ENCODE peak calls at places on chromosomes 13 and 19, in seven cellular contexts. Z, T, U, O, E, Y and F are unnamed samples.

GRCh38 chr19:53463263-53463662 is 4.3 kb upstream of the ZNF813 start:
- DNase-seq in Z (no peak), E (no peak), U (peak; percentile 70), T (peak; percentile 83), O (no peak), Y (no peak), F (peak; percentile 43)

GRCh38 chr19:6753178-6754031 is 13.8 kb downstream of the SH2D3A start:
- DNase-seq in U (peak; percentile 86), O (peak; percentile 95), E (peak; percentile 82), Z (peak; percentile 90), Y (peak; percentile 70), T (peak; percentile 93), F (peak; percentile 87)

GRCh38 chr13:42807236-42807635 is 25.9 kb downstream of the FAM216B start:
- DNase-seq in Y (no peak), T (no peak), O (no peak), E (no peak), U (no peak), Z (no peak), F (no peak)

GRCh38 chr13:26956532-26957142 is 196.1 kb upstream of the GPR12 start:
- DNase-seq in U (no peak), O (peak; percentile 92), T (no peak), Z (no peak), E (no peak), Y (no peak), F (no peak)

GRCh38 chr13:113862766-113863510 is 938 bp downstream of the GAS6 start:
- DNase-seq in T (peak; percentile 86), Z (peak; percentile 82), U (peak; percentile 47), Y (no peak), O (peak; percentile 60), E (peak; percentile 9), F (peak; percentile 55)

GRCh38 chr19:21202865-21203494 is 61.1 kb downstream of the ZNF431 start:
- DNase-seq in T (no peak), U (peak; percentile 41), Z (no peak), Y (no peak), E (peak; percentile 10), O (no peak), F (no peak)

GRCh38 chr13:23440821-23441608 is 7.5 kb upstream of the SACS start:
- DNase-seq in O (no peak), T (no peak), E (no peak), U (no peak), Y (no peak), Z (no peak), F (peak; percentile 70)

GRCh38 chr13:25876256-25876655 is 175.6 kb downstream of the SHISA2 start:
- DNase-seq in Y (no peak), E (no peak), O (no peak), U (no peak), T (no peak), Z (no peak), F (no peak)

GRCh38 chr13:75587679-75588078 is 38.1 kb downstream of the UCHL3 start:
- DNase-seq in E (no peak), O (no peak), U (no peak), Z (no peak), T (no peak), Y (no peak), F (no peak)

DNA sequence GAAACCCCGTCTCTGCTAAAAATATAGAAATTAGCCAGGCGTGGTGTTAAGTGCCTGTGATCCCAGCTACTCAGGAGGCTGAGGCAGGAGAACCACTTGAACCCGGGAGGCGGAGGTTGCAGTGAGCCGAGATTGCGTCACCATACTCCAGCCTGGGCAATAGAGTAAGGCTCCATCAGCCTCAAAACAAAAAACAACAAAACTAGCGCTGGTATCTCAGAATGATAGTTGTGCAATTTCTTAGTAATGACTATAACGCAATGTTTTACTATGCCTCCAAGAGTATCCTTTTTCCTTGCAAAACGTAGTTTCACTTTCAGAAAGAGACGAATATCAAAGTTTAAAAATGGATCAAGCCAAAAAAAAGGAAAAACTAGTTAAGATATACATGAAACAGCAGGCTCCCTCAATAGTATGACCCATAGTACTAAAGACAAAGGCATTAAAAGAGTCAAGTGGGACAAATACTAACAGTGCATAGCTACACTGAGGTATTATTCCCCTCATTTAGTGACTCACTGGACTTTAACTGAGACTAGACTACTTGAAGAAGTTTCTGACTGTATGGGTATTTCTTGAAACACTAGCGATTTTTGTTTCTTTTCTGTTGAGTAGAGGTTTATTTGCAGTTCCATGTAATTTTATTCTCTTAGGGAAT is 10.5 kb upstream of the ITM2B start:
- DNase-seq in Z (peak; percentile 73), T (no peak), E (no peak), O (peak; percentile 60), U (no peak), Y (peak; percentile 37), F (peak; percentile 67)
- H3K4me3 ChIP-seq in Z (peak overlapping the region; percentile 39), T (peak overlapping the region; percentile 48), E (no peak overlapping the region), O (no peak overlapping the region), U (no peak overlapping the region), Y (peak overlapping the region; percentile 46), F (peak overlapping the region; percentile 52)

DNA sequence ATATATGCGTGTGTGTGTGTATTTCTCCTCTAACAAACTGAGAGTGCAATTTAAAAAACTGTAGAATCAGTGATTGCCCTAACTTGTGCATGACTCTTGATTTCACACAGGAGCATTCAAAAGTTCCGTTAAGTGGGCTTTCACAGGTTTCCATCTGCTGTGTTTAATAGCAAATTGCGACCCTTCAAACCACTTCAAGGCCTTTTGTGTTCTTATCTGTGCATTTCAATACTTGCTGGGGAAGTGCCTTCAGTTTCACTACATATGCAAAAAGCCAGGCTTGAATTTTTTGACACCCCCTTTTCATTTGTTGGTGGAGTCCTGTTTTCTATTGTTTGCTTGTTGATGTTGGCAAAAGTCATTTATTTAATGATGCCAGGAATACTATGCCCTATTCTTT is 158.0 kb downstream of the TM9SF2 start:
- DNase-seq in Z (no peak), Y (no peak), U (no peak), T (no peak), O (no peak), E (peak; percentile 79), F (no peak)
- H3K4me3 ChIP-seq in Z (no peak overlapping the region), Y (no peak overlapping the region), U (no peak overlapping the region), T (no peak overlapping the region), O (no peak overlapping the region), E (no peak overlapping the region), F (no peak overlapping the region)

DNA sequence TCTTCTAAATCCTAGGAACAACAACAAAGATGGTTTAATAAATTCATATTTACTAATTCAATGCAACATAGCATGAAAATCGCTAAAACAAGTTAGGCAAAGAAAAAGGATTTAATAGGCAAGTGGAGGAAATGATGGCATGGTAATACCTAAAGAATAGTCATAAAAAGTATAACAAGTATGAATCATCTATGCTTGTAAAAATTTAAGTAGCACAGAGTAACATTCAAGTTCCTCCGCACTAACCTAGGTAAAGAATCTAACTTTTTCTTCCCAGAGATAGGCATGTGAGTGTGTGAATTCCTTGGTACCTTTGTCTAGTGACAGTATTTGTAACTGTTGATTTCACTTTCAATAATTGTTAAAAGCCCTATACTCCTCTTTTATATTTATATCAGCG is 42.6 kb downstream of the RCBTB2 start:
- DNase-seq in O (no peak), Z (no peak), Y (no peak), T (no peak), U (no peak), E (no peak), F (no peak)
- H3K4me3 ChIP-seq in O (no peak overlapping the region), Z (no peak overlapping the region), Y (no peak overlapping the region), T (no peak overlapping the region), U (no peak overlapping the region), E (no peak overlapping the region), F (no peak overlapping the region)

DNA sequence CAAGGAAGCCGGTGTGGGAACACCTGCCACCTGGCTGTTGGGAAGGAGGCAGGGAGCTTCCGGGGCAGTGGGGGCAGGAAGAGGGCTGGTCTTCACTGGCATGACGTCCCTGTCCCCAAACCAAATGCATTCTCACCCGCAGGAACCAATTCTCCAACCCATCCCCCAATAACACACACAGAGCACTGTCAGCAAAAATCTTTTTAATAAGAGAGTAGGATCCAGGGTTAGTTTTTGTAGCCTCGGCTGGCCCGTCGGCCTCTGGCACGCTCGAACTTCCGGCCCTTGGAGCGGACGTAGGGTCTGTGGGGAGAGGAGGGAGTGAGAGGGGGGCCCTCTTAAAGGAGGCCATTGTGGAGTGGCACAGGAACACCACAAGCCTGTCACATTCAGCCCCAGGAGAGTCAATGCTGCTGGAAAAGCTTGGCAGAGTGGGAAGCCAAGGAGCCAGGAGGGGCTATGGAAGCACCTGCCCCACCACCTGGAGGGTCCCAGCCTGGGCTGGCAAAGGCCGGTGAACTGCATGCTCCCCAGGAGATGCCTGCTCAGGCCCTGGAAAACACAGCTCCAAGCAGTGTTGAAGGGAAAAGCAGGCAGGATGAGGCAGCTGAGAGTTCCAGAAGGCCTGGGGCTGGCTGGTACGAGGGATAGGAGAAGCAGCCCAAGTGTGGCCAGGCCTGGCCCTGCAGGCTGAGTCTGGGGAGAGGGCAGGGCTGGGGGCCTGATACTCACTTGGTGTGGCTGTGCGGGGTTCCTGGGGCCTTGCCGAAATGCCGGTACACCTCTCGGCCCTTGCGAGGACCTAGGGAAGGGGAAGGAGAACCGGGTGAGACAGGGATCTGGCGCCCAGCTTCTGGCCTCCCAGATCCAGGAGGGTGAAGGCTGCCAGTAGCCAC is 517 bp upstream of the FAM83E start:
- DNase-seq in T (no peak), Y (no peak), U (no peak), O (no peak), E (no peak), Z (peak; percentile 64), F (no peak)
- H3K4me3 ChIP-seq in T (no peak overlapping the region), Y (no peak overlapping the region), U (no peak overlapping the region), O (no peak overlapping the region), E (no peak overlapping the region), Z (no peak overlapping the region), F (no peak overlapping the region)

DNA sequence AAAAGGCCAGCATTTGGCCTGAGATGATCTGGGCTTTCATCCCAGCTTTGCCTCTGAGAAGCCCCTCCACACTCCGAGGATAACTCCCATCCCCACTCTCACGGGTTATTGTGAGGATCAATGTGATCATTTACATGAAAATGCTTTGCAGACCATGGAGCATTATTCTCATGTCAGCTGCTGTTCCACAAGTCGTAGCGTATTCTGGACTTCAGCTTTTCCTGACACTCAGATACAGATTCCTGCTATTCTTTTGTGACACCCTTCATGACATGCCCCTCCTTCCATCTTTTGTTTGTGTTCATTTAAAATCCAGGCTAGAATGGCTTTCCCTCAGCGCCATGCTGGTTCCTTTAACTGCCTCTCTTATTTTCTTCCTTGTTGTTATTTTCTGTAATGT is 86.5 kb downstream of the NUFIP1 start:
- DNase-seq in U (no peak), E (peak; percentile 86), T (no peak), Z (no peak), O (no peak), Y (no peak), F (no peak)
- H3K4me3 ChIP-seq in U (no peak overlapping the region), E (no peak overlapping the region), T (no peak overlapping the region), Z (no peak overlapping the region), O (no peak overlapping the region), Y (no peak overlapping the region), F (no peak overlapping the region)